ENCODE peak calls at places on chromosomes 11 and 22, in ten cellular contexts. K, U, B, D, M, S, R, E, V and L are unnamed samples. For H3K4me1, the result is how much of the 10 kb centered on the place peaks cover.

GRCh38 chr11:2954263-2954662 is 25.0 kb upstream of the PHLDA2 start:
- DNase-seq in K (no peak), U (no peak), B (no peak), D (no peak), M (no peak), S (no peak), R (no peak), E (no peak), V (no peak), L (no peak)

GRCh38 chr11:130522284-130522961 is 74.0 kb downstream of the ADAMTS15 start:
- DNase-seq in K (peak), U (peak), B (peak), D (peak), M (peak), S (peak), R (peak), E (peak), V (no peak), L (peak)

GRCh38 chr11:108788565-108789199 is 123.8 kb downstream of the DDX10 start:
- DNase-seq in K (no peak), U (no peak), B (no peak), D (no peak), M (no peak), S (no peak), R (no peak), E (peak), V (no peak), L (peak)

GRCh38 chr22:40289991-40290459 is 56.3 kb upstream of the ADSL start:
- DNase-seq in K (no peak), U (no peak), B (no peak), D (peak), M (no peak), S (no peak), R (no peak), E (peak), V (no peak), L (peak)

GRCh38 chr22:17980638-17981051 is 43.7 kb downstream of the MICAL3 start:
- DNase-seq in K (no peak), U (no peak), B (no peak), D (peak), M (no peak), S (no peak), R (peak), E (no peak), V (no peak), L (no peak)

GRCh38 chr22:46077669-46078099 is 72.6 kb upstream of the PPARA start:
- DNase-seq in K (peak), U (no peak), B (no peak), D (peak), M (no peak), S (peak), R (peak), E (no peak), V (peak), L (no peak)

GRCh38 chr11:112223125-112223524 is 3.1 kb upstream of the PTS start:
- DNase-seq in K (no peak), U (no peak), B (no peak), D (no peak), M (no peak), S (no peak), R (no peak), E (no peak), V (no peak), L (no peak)

GRCh38 chr11:40683010-40683409 is 776.4 kb downstream of the LRRC4C start:
- DNase-seq in K (no peak), U (no peak), B (no peak), D (no peak), M (no peak), S (no peak), R (no peak), E (no peak), V (no peak), L (no peak)

DNA sequence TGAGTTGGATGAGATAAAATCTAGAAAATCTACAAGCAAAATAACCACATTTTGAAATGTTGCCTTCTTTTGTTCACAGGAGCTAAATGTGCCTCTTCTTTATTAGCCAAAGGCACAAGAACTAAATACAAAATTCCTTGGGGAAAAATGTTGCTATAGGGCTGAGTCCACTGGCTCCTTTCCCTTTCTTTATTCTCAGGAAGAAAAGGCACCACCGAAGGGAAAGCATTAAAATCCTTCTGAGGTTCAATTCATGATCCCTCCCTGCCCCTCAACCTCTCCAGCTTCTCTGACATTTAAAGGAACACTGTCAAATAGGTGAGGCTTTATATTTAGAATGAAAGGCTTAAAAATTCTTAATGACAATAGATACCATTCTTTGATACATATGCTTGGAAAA is 148.4 kb downstream of the MAML2 start:
- DNase-seq in K (no peak), U (no peak), B (no peak), D (no peak), M (no peak), S (no peak), R (no peak), E (no peak), V (no peak), L (no peak)
- TF ChIP-seq CTCF in K (no peak), U (no peak), B (no peak), D (no peak), M (no peak), S (no peak), R (no peak), E (no peak), V (no peak), L (no peak)

DNA sequence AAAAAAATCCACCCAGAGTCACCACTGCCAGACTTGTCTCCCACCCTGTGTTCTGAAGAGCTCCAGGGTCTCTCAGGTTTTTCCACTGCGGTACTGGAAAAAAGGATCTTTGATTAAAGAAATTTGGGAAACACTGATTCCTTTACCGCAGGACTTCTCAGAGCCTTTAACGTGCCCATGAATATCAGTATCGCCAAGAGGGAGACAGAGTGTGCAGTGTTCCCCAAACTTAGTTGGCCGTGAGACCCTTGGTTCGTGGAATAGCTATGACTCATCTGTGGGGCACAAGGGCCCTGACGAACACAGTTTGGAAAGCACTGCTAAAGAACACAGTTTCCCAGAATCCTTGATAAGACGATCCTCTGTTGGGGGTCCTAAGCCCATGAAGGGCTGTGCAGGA is 31.7 kb downstream of the SYT7 start:
- DNase-seq in K (no peak), U (no peak), B (no peak), D (no peak), M (no peak), S (no peak), R (no peak), E (no peak), V (no peak), L (no peak)
- H3K4me1 ChIP-seq in K (under half), U (under half), B (under half), D (under half), M (under half), S (under half), R (under half), E (under half), V (under half), L (under half)

GRCh38 chr11:102309621-102310541 is 7.4 kb upstream of the BIRC3 start:
- DNase-seq in K (no peak), U (no peak), B (no peak), D (no peak), M (no peak), S (no peak), R (no peak), E (no peak), V (no peak), L (no peak)
- TF ChIP-seq CTCF in K (no peak), U (no peak), B (peak), D (no peak), M (no peak), S (no peak), R (no peak), E (no peak), V (no peak), L (no peak)

DNA sequence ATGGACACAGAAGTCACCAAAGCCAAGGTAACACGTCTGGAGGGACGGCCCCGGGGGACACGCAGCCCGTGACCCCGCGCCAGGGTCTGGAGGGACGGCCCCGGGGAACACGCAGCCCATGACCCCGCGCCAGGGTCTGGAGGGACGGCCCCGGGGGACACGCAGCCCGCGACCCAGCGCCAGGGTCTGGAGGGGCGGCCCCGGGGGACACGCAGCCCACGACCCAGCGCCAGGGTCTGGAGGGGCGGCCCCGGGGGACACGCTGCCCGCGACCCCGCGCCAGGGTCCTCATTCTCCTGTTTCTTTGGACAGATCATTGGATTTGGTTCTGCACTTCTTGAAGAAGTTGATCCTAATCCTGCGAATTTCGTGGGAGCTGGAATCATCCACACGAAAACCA is 27.1 kb downstream of the MUC6 start:
- DNase-seq in K (no peak), U (no peak), B (no peak), D (no peak), M (no peak), S (no peak), R (no peak), E (no peak), V (no peak), L (no peak)
- H3K4me1 ChIP-seq in K (under half), U (under half), B (under half), D (under half), M (under half), S (under half), R (under half), E (under half), V (under half), L (under half)

DNA sequence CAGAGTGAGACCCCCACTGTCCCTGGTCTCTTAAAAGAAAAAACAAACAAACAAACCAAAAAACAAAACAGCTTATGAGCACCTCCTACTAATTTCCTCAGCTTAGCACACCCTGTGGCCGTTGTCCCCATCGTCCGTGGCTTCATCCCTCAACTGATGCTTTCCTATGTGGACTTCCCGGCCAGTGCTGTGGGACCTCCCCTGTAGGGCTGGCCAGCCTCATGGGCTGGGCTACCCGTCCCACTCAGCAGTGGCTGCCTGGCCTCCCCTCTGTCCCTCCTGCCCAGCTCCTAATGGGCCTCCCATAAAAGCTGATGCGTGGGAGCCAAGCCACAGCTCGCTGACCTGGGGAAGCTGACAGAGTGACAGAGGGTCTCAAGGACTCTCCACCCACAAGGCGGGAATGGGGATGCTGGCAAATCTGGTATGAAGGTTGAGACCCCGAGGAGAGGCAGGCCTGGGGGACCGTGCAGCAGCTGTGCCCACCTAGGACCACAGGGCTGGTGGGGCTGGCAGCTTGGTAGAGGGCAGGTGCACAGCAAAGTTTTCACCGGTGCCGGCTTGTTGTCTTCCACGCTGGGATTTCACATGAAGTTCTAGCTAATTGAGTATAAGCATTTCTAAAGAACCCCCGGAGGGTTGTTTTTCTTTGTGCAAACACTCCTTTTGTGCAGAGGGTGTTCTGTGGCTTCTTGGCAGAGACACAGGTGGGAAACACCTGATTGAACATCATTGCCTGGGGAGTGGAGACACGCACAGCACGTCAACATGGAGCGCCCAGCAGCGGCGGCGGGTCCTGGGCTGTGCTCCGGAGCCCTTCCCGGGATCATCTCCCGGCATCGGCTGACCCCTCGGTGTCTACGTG is 23.2 kb downstream of the TBX1 start:
- DNase-seq in K (no peak), U (peak), B (no peak), D (no peak), M (no peak), S (no peak), R (peak), E (peak), V (no peak), L (no peak)
- TF ChIP-seq CTCF in K (no peak), U (no peak), B (no peak), D (no peak), M (no peak), S (no peak), R (no peak), E (no peak), V (no peak), L (no peak)

GRCh38 chr22:29661355-29661754 is 57.9 kb downstream of the NF2 start:
- DNase-seq in K (no peak), U (no peak), B (no peak), D (no peak), M (no peak), S (no peak), R (no peak), E (no peak), V (no peak), L (peak)
- H3K4me1 ChIP-seq in K (under half), U (under half), B (under half), D (under half), M (under half), S (under half), R (under half), E (under half), V (under half), L (under half)

DNA sequence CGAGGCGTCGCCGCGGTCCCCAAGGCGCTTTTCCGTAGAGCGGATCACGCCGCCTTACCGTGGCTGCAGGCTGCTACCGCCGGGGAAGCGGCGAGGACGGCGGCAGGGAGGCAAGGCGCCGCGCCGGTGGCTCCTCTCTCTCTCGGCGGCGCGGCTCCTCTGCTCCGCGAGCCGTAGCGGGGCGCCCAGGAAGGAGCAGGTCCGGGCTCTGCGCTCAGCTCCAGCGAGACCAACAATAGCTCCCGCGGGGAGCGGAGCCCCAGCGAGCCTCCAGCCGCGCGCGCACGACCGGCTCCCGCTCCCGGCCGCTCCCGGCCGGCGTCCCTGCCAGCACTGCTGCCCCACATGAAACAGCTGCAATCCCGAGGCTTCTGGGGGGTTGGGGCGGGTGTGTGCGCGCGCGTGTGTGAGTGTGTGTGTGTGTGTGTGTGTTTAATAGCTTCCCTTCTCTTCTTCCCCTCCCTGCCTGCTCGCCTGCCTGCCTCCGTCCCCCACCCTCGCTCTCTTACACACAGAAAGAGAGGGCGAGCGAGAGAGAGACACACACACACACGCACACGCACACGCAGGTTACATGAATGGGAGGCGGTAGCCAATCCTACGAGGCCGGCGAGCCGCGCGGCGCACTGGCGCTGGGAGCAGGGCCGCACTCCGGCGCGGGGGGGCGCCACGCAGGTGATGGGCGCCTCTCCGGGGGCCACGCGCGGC is at the start of gene TENM4:
- DNase-seq in K (peak), U (peak), B (no peak), D (peak), M (no peak), S (peak), R (peak), E (peak), V (peak), L (peak)
- TF ChIP-seq CTCF in K (no peak), U (no peak), B (no peak), D (no peak), M (peak), S (no peak), R (no peak), E (no peak), V (no peak), L (peak)